ENCODE peak calls at places on chromosomes 16 and 17, in four cellular contexts. E is NCI-H2081, B is nucleus accumbens, R is HCEC 1CT. U is an unnamed sample.

GRCh38 chr17:42023524-42024349 is 3.8 kb downstream of the NKIRAS2 start:
- DNase-seq in B (no peak), R (no peak), E (no peak), U (no peak)

GRCh38 chr16:4214215-4214621 is 27.7 kb downstream of the SRL start:
- DNase-seq in R (peak; percentile 92), E (no peak), B (no peak), U (peak; percentile 36)

GRCh38 chr17:68522266-68522665 is 10.0 kb downstream of the PRKAR1A start:
- DNase-seq in E (no peak), B (no peak), R (no peak), U (no peak)

GRCh38 chr16:24497405-24497804 is 42.0 kb upstream of the RBBP6 start:
- DNase-seq in B (no peak), R (no peak), E (no peak), U (no peak)

GRCh38 chr17:67215991-67216421 is 29.0 kb downstream of the HELZ start:
- DNase-seq in E (no peak), R (no peak), B (peak; percentile 19), U (no peak)

GRCh38 chr17:79927136-79927661 is 88.0 kb upstream of the CBX4 start:
- DNase-seq in R (no peak), B (no peak), E (no peak), U (no peak)

GRCh38 chr17:72421128-72422092 is 300.6 kb downstream of the SOX9 start:
- DNase-seq in B (no peak), R (peak; percentile 98), E (peak; percentile 40), U (peak; percentile 47)

GRCh38 chr17:47717845-47718621 is 15.0 kb upstream of the TBX21 start:
- DNase-seq in E (no peak), B (no peak), R (no peak), U (no peak)

GRCh38 chr16:49474741-49475140 is 101.1 kb downstream of the C16orf78 start:
- DNase-seq in R (no peak), B (no peak), E (no peak), U (no peak)

GRCh38 chr17:5019475-5019956 is 15.7 kb downstream of the SLC52A1 start:
- DNase-seq in B (no peak), E (no peak), R (peak; percentile 22), U (no peak)